ENCODE peak calls at places on chromosomes 1 and 21, in four cellular contexts. B is GM12878, R is HepG2, S is WTC11. Z is an unnamed sample.

GRCh38 chr1:221394011-221394544 is 347.8 kb downstream of the DUSP10 start:
- DNase-seq in B (no peak), R (no peak), S (no peak), Z (no peak)

GRCh38 chr1:15364740-15365139 is 44.9 kb upstream of the EFHD2 start:
- DNase-seq in B (no peak), R (no peak), S (no peak), Z (peak)

GRCh38 chr1:117852846-117853555 is 76.4 kb downstream of the GDAP2 start:
- DNase-seq in B (no peak), R (no peak), S (no peak), Z (no peak)

GRCh38 chr21:36676039-36676950 is 22.6 kb upstream of the SIM2 start:
- DNase-seq in B (no peak), R (no peak), S (no peak), Z (no peak)

GRCh38 chr1:9726905-9727595 is 75.5 kb downstream of the PIK3CD start:
- DNase-seq in B (no peak), R (no peak), S (no peak), Z (no peak)

GRCh38 chr21:38631676-38632075 is 133.4 kb upstream of the ERG start:
- DNase-seq in B (no peak), R (no peak), S (no peak), Z (no peak)

GRCh38 chr1:118004312-118004711 is 74.8 kb downstream of the WDR3 start:
- DNase-seq in B (no peak), R (no peak), S (no peak), Z (no peak)

GRCh38 chr21:16305686-16306085 is 575.9 kb downstream of the USP25 start:
- DNase-seq in B (no peak), R (no peak), S (no peak), Z (no peak)

GRCh38 chr1:3727042-3727824 is 25.0 kb upstream of the CCDC27 start:
- DNase-seq in B (no peak), R (no peak), S (peak), Z (peak)

GRCh38 chr1:112358798-112359408 is 37.1 kb upstream of the CTTNBP2NL start:
- DNase-seq in B (no peak), R (peak), S (peak), Z (peak)

GRCh38 chr1:160520999-160521398 is 2.1 kb downstream of the SLAMF6 start:
- DNase-seq in B (no peak), R (no peak), S (no peak), Z (no peak)

GRCh38 chr1:47424336-47424982 is 8.4 kb downstream of the FOXE3 start:
- DNase-seq in B (no peak), R (peak), S (peak), Z (peak)

GRCh38 chr21:14879458-14879857 is 185.3 kb downstream of the NRIP1 start:
- DNase-seq in B (no peak), R (peak), S (no peak), Z (no peak)

GRCh38 chr1:231040019-231040799 is at the start of gene FAM89A:
- DNase-seq in B (no peak), R (no peak), S (peak), Z (peak)
- TF ChIP-seq ETV6 in B (no peak), R (no peak), S (no peak), Z (no peak)

DNA sequence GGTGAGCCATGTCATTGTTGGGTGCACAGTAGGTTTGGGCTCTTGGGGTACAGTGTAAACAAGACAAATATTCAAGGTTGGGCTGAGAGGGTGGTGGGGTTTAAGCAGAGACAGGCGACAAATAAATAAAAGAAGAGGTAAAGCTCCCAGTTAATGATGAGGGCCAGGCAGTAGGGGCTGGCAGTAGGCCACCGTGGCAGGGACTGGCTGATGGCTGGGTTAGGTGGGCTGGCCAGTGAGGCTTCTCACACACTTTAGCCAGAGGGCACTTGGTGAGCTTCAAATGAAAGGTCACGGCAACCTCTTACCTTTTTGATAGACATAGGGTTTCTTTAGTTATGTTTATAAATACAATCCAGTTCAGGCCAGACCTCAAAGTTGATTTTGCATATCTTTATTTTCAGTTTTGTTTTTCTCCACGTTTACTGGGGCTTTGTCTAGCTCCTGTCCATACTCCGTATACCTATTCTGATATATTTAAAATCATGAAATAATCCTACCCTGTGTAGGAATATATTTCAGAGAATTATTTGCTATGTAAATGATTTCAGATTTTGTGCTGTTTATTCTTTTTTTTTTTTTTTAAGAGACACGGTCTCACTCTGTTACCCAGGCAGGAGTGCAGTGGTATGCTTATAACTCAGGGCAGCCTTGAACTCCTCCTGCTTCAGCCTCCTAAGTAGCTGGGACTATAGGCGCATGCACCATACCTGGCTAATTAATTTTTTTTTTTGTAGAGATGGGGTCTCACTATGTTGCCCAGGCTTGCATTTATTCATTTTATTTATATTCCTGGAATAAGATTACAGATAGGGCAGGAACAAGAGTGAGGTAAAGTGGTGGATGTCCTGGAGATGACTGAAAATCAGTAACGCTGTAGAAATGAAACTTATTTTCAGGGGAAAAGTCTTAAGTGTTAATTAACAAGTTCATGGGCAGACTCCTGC is 122.7 kb downstream of the RYR2 start:
- DNase-seq in B (no peak), R (no peak), S (no peak), Z (no peak)
- TF ChIP-seq ETV6 in B (no peak), R (no peak), S (no peak), Z (no peak)

GRCh38 chr1:19456915-19457554 is 28.3 kb downstream of the CAPZB start:
- DNase-seq in B (no peak), R (no peak), S (no peak), Z (no peak)
- TF ChIP-seq ETV6 in B (no peak), R (no peak), S (no peak), Z (no peak)

GRCh38 chr1:28326505-28326904 is 2.3 kb upstream of the MED18 start:
- DNase-seq in B (no peak), R (no peak), S (no peak), Z (no peak)
- TF ChIP-seq ETV6 in B (no peak), R (no peak), S (no peak), Z (no peak)